ENCODE peak calls at places on chromosomes 11 and 22, in four cellular contexts. N is ELF-1; R is stimulated activated CD4-positive, alpha-beta T cell treated with anti-CD3 and anti-CD28 coated beads, Interleukin-2, amount 100 ng/mL, for 24 hours; H is Daoy. G is an unnamed sample.
A peak's percentile ranks its signal among the peaks of the same experiment; 100 is the strongest.

GRCh38 chr22:40572976-40573375 is 63.5 kb downstream of the MRTFA start:
- DNase-seq in R (no peak), N (no peak), H (no peak), G (no peak)

GRCh38 chr11:103326070-103326794 is 217.0 kb downstream of the DYNC2H1 start:
- DNase-seq in H (peak; percentile 51), R (peak; percentile 18), N (peak; percentile 88), G (peak; percentile 24)

GRCh38 chr22:33335611-33336279 is 277.6 kb upstream of the SYN3 start:
- DNase-seq in N (no peak), H (no peak), R (no peak), G (no peak)

GRCh38 chr22:50246242-50247175 is 1.7 kb upstream of the TUBGCP6 start:
- DNase-seq in R (no peak), H (no peak), N (no peak), G (no peak)

GRCh38 chr11:112734207-112734606 is 227.0 kb upstream of the NCAM1 start:
- DNase-seq in N (peak; percentile 68), H (peak; percentile 23), R (no peak), G (no peak)

GRCh38 chr11:70799386-70799785 is 401.1 kb downstream of the CTTN start:
- DNase-seq in H (peak; percentile 20), N (no peak), R (no peak), G (no peak)

GRCh38 chr11:119828011-119828410 is 99.0 kb upstream of the NECTIN1 start:
- DNase-seq in H (no peak), N (no peak), R (no peak), G (no peak)

GRCh38 chr11:46003647-46004046 is 81.2 kb downstream of the LARGE2 start:
- DNase-seq in N (no peak), H (no peak), R (no peak), G (no peak)

GRCh38 chr11:2772544-2773031 is 72.8 kb upstream of the KCNQ1OT1 start:
- DNase-seq in N (no peak), R (peak; percentile 17), H (peak; percentile 75), G (no peak)

GRCh38 chr11:118627566-118627965 is 20.2 kb downstream of the PHLDB1 start:
- DNase-seq in H (no peak), N (no peak), R (no peak), G (no peak)

G was measured in activated T-helper 2 cell treated with anti-CD3 and anti-CD28 coated beads, Interferon-gamma antibody, Interleukin-2, Interleukin-4, amounts not matched to agents 10 μg/mL and 5 μg/mL and 100 μg/mL, durations not matched to agents 14 hours and 24 hours and 36 hours.